ENCODE peak calls at places on chromosomes 3 and 15, in five cellular contexts. One of them, this sample, is unnamed.

GRCh38 chr15:80234883-80235282 is 17.1 kb downstream of the CTXND1 start:
- DNase-seq in SK-N-SH: no peak
- DNase-seq in HepG2: no peak
- DNase-seq in HL-60: peak; percentile 33
- DNase-seq in A549: peak; percentile 58
- DNase-seq in this sample: no peak

GRCh38 chr3:48018841-48019240 is 2.6 kb upstream of the MAP4 start:
- DNase-seq in HL-60: no peak
- DNase-seq in A549: peak; percentile 58
- DNase-seq in SK-N-SH: no peak
- DNase-seq in HepG2: peak; percentile 12
- DNase-seq in this sample: no peak

GRCh38 chr15:43127752-43128151 is 5.6 kb upstream of the TMEM62 start:
- DNase-seq in SK-N-SH: no peak
- DNase-seq in A549: no peak
- DNase-seq in HepG2: peak; percentile 69
- DNase-seq in HL-60: no peak
- DNase-seq in this sample: no peak

GRCh38 chr3:113013593-113013992 is 22.8 kb downstream of the GTPBP8 start:
- DNase-seq in A549: no peak
- DNase-seq in HepG2: no peak
- DNase-seq in SK-N-SH: no peak
- DNase-seq in HL-60: no peak
- DNase-seq in this sample: no peak

GRCh38 chr15:97961067-97961954 is 808 bp downstream of the ARRDC4 start:
- DNase-seq in HepG2: peak; percentile 2
- DNase-seq in SK-N-SH: peak; percentile 56
- DNase-seq in A549: no peak
- DNase-seq in HL-60: peak; percentile 17
- DNase-seq in this sample: no peak

GRCh38 chr3:114867828-114868498 is 279.1 kb downstream of the ZBTB20 start:
- DNase-seq in A549: no peak
- DNase-seq in SK-N-SH: no peak
- DNase-seq in HL-60: no peak
- DNase-seq in HepG2: no peak
- DNase-seq in this sample: no peak

GRCh38 chr3:113312416-113312815 is 101.1 kb downstream of the BOC start:
- DNase-seq in SK-N-SH: no peak
- DNase-seq in HL-60: no peak
- DNase-seq in HepG2: no peak
- DNase-seq in A549: no peak
- DNase-seq in this sample: no peak

GRCh38 chr3:16069149-16069922 is 105.1 kb upstream of the GALNT15 start:
- DNase-seq in HL-60: no peak
- DNase-seq in A549: peak; percentile 93
- DNase-seq in HepG2: peak; percentile 87
- DNase-seq in SK-N-SH: no peak
- DNase-seq in this sample: no peak

GRCh38 chr15:82081904-82082810 is 36.3 kb upstream of the MEX3B start:
- DNase-seq in A549: peak; percentile 28
- DNase-seq in SK-N-SH: peak; percentile 43
- DNase-seq in HepG2: no peak
- DNase-seq in HL-60: no peak
- DNase-seq in this sample: no peak

GRCh38 chr3:116483135-116483534 is 37.8 kb upstream of the LSAMP start:
- DNase-seq in SK-N-SH: no peak
- DNase-seq in HepG2: no peak
- DNase-seq in HL-60: no peak
- DNase-seq in A549: no peak
- DNase-seq in this sample: no peak

GRCh38 chr15:64842986-64843561 is 1.4 kb downstream of the PLEKHO2 start:
- DNase-seq in SK-N-SH: peak; percentile 48
- DNase-seq in A549: no peak
- DNase-seq in HepG2: no peak
- DNase-seq in HL-60: peak; percentile 86
- DNase-seq in this sample: no peak

GRCh38 chr15:78105541-78106241 is 13.3 kb downstream of the SH2D7 start:
- DNase-seq in HL-60: no peak
- DNase-seq in A549: no peak
- DNase-seq in HepG2: peak; percentile 35
- DNase-seq in SK-N-SH: no peak
- DNase-seq in this sample: no peak

GRCh38 chr3:117660941-117661635 is 951.5 kb downstream of the TUSC7 start:
- DNase-seq in HL-60: no peak
- DNase-seq in HepG2: no peak
- DNase-seq in SK-N-SH: no peak
- DNase-seq in A549: no peak
- DNase-seq in this sample: no peak

GRCh38 chr3:14467723-14468620 is 65.6 kb downstream of the SLC6A6 start:
- DNase-seq in SK-N-SH: peak; percentile 92
- DNase-seq in HL-60: peak; percentile 18
- DNase-seq in A549: peak; percentile 51
- DNase-seq in HepG2: peak; percentile 8
- DNase-seq in this sample: no peak

GRCh38 chr3:4643904-4644547 is 150.9 kb downstream of the ITPR1 start:
- DNase-seq in HL-60: no peak
- DNase-seq in A549: no peak
- DNase-seq in HepG2: peak; percentile 1
- DNase-seq in SK-N-SH: no peak
- DNase-seq in this sample: no peak

GRCh38 chr3:42780892-42781700 is 8.0 kb upstream of the CCDC13 start:
- DNase-seq in SK-N-SH: peak; percentile 70
- DNase-seq in A549: peak; percentile 64
- DNase-seq in HL-60: peak; percentile 37
- DNase-seq in HepG2: peak; percentile 68
- DNase-seq in this sample: no peak

GRCh38 chr15:42734076-42734672 is 2.8 kb downstream of the CDAN1 start:
- DNase-seq in HL-60: no peak
- DNase-seq in SK-N-SH: no peak
- DNase-seq in A549: no peak
- DNase-seq in HepG2: no peak
- DNase-seq in this sample: no peak

GRCh38 chr3:87272718-87273337 is 3.6 kb downstream of the POU1F1 start:
- DNase-seq in HL-60: no peak
- DNase-seq in HepG2: no peak
- DNase-seq in A549: no peak
- DNase-seq in SK-N-SH: no peak
- DNase-seq in this sample: no peak

GRCh38 chr3:115272036-115272824 is 125.1 kb upstream of the ZBTB20 start:
- DNase-seq in SK-N-SH: peak; percentile 22
- DNase-seq in A549: peak; percentile 17
- DNase-seq in HL-60: no peak
- DNase-seq in HepG2: no peak
- DNase-seq in this sample: no peak

GRCh38 chr15:40911139-40911538 is 16.9 kb downstream of the VPS18 start:
- DNase-seq in HL-60: no peak
- DNase-seq in HepG2: no peak
- DNase-seq in SK-N-SH: peak; percentile 62
- DNase-seq in A549: no peak
- DNase-seq in this sample: no peak

GRCh38 chr3:157353657-157354056 is 83.0 kb upstream of the PTX3 start:
- DNase-seq in HL-60: no peak
- DNase-seq in SK-N-SH: no peak
- DNase-seq in A549: no peak
- DNase-seq in HepG2: no peak
- DNase-seq in this sample: no peak

GRCh38 chr3:184058029-184058428 is 5.2 kb downstream of the HTR3C start:
- DNase-seq in HepG2: no peak
- DNase-seq in A549: no peak
- DNase-seq in SK-N-SH: no peak
- DNase-seq in HL-60: no peak
- DNase-seq in this sample: no peak

DNA sequence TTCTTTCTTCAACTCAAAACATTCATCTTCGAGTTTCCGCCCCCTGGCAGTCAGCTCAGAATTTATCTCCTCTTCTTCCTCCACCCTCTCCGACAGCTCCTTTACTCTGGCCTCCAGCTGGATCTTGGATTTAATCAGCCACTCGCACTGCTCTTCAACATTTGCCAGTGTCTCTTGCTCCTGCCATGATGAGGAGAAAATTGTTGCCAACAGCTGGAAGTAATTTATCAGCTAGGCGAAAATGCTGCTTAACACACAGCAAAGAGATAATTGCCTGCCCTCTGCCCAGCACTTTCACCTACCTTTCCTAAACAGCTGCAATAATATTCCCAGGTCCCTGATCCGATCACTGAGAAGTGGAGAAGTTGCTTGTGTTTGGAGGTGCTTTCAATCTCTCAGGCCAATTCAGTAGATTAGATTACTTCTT is 69.3 kb downstream of the MYH15 start:
- DNase-seq in SK-N-SH: peak; percentile 39
- DNase-seq in A549: no peak
- DNase-seq in HL-60: no peak
- DNase-seq in HepG2: no peak
- DNase-seq in this sample: no peak
- TF ChIP-seq REST in SK-N-SH: no peak
- TF ChIP-seq REST in A549: no peak
- TF ChIP-seq REST in HL-60: no peak
- TF ChIP-seq REST in HepG2: no peak
- TF ChIP-seq REST in this sample: no peak

DNA sequence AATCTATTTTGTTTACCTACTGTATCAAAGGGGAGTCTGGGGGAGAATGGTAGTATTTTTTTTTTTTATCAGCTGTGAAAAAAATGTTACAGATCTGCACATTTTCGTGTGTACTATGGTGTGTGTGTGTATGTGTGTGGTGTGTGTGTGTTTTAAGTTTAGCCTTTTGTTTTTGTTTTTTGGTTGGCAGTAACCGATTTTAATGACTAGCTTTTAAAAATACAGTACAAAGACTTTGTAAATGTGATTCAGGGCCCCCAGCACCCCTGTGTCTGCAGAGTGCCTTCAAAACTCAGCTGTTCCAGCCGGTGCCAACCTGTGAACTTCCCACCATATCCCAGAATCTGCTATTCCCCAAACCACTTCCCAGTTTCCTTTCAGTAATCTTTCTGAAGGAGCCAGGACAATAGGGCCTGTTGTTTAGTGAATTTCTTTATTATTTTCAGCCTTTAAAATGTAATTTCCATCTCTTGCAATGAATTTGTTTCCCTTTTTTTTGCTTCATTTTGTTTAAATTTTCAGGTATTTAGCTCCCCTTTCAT is 2.1 kb downstream of the RAP2B start:
- DNase-seq in HepG2: no peak
- DNase-seq in A549: no peak
- DNase-seq in SK-N-SH: no peak
- DNase-seq in HL-60: no peak
- DNase-seq in this sample: no peak
- H3K4me3 ChIP-seq in HepG2: peak overlapping the region; percentile 94
- H3K4me3 ChIP-seq in A549: peak overlapping the region; percentile 91
- H3K4me3 ChIP-seq in SK-N-SH: peak overlapping the region; percentile 96
- H3K4me3 ChIP-seq in HL-60: peak overlapping the region; percentile 90
- H3K4me3 ChIP-seq in this sample: peak overlapping the region; percentile 92

GRCh38 chr3:32873491-32874130 is 55.8 kb downstream of the TRIM71 start:
- DNase-seq in HL-60: peak; percentile 61
- DNase-seq in SK-N-SH: no peak
- DNase-seq in A549: no peak
- DNase-seq in HepG2: no peak
- DNase-seq in this sample: no peak
- TF ChIP-seq CTCF in HL-60: no peak
- TF ChIP-seq CTCF in SK-N-SH: no peak
- TF ChIP-seq CTCF in A549: no peak
- TF ChIP-seq CTCF in HepG2: peak; percentile 34
- TF ChIP-seq CTCF in this sample: no peak

DNA sequence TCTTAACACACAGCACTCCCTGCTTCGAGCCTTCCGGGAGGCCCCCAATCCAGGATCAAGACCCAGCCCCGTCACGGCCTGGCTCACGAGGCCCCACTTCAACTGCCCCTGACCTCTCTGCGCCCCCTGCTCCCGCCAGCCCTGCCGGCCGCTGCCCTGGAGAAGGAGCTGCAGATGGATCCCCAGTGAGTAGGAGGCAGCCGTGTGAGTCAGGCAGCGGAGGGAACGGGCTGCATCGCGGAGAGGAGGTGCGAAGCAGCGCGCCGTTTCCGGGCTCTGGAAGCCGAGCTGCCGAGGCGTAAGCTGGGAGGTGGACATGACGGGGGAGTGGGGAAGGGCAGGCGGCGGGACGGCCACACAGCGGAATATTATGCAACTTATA is 133.4 kb downstream of the TPRA1 start:
- DNase-seq in HepG2: no peak
- DNase-seq in SK-N-SH: no peak
- DNase-seq in A549: no peak
- DNase-seq in HL-60: no peak
- DNase-seq in this sample: no peak
- TF ChIP-seq REST in HepG2: no peak
- TF ChIP-seq REST in SK-N-SH: no peak
- TF ChIP-seq REST in A549: no peak
- TF ChIP-seq REST in HL-60: no peak
- TF ChIP-seq REST in this sample: no peak

GRCh38 chr3:45225465-45226205 is 452 bp downstream of the TMEM158 start:
- DNase-seq in A549: peak; percentile 6
- DNase-seq in HepG2: no peak
- DNase-seq in SK-N-SH: peak; percentile 73
- DNase-seq in HL-60: peak; percentile 20
- DNase-seq in this sample: no peak

GRCh38 chr3:45227946-45228345 is 1.9 kb upstream of the TMEM158 start:
- DNase-seq in HL-60: no peak
- DNase-seq in A549: no peak
- DNase-seq in HepG2: no peak
- DNase-seq in SK-N-SH: no peak
- DNase-seq in this sample: no peak

GRCh38 chr3:45226206-45226915 is at the start of gene TMEM158:
- DNase-seq in HL-60: peak; percentile 63
- DNase-seq in SK-N-SH: peak; percentile 97
- DNase-seq in HepG2: peak; percentile 30
- DNase-seq in A549: peak; percentile 45
- DNase-seq in this sample: no peak

GRCh38 chr3:45224824-45225464 is 1.1 kb downstream of the TMEM158 start:
- DNase-seq in HL-60: peak; percentile 64
- DNase-seq in SK-N-SH: peak; percentile 95
- DNase-seq in A549: peak; percentile 75
- DNase-seq in HepG2: peak; percentile 40
- DNase-seq in this sample: no peak

DNA sequence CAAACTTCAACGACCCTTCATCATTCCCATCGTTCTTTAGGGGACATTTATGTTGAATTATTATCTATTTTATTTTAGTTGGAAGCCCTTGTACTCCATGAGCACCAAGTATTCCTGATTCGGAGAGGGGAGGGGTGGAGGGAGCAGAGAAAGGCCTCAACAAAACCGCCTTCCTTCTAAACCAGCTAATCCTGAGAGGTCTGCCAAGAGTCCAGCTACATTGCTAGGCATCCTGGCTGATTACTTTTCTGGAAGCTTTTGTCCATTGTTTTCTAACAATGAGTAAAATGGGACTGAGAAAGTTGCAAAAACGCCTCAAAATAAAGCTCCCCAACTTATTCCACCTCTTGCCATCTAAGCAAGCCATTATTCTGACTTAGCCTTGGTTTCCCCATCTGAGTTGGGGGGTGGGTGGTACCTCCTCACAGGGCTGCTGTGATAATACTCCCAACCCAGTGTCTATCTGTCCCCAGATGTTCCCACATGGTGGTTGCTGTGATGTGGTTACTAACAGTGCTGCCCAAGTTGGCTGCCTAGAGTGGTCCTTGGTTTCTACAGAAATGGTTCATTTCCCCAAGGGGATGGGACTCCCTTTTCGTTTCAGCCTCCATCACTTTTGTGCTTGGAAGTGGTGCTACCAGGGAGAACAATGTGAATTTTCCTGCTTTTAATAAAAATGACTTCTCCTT is 1.2 kb upstream of the TMEM158 start:
- DNase-seq in HL-60: no peak
- DNase-seq in SK-N-SH: no peak
- DNase-seq in HepG2: no peak
- DNase-seq in A549: no peak
- DNase-seq in this sample: no peak
- H3K4me3 ChIP-seq in HL-60: no peak overlapping the region
- H3K4me3 ChIP-seq in SK-N-SH: no peak overlapping the region
- H3K4me3 ChIP-seq in HepG2: no peak overlapping the region
- H3K4me3 ChIP-seq in A549: no peak overlapping the region
- H3K4me3 ChIP-seq in this sample: no peak overlapping the region